ENCODE peak calls at places on chromosomes 7 and 10, in four cellular contexts. P is ovary, Q is breast epithelium, D is prostate gland. E is an unnamed sample.

GRCh38 chr7:24755096-24755495 is 2.2 kb downstream of the GSDME start:
- DNase-seq in P (no peak), Q (no peak), D (no peak), E (no peak)

GRCh38 chr7:129502708-129503685 is 666 bp downstream of the SMKR1 start:
- DNase-seq in P (no peak), Q (no peak), D (no peak), E (no peak)

GRCh38 chr7:20327047-20327446 is 3.7 kb upstream of the ITGB8 start:
- DNase-seq in P (no peak), Q (no peak), D (no peak), E (no peak)

GRCh38 chr10:15843705-15844104 is 16.6 kb downstream of the MINDY3 start:
- DNase-seq in P (no peak), Q (no peak), D (no peak), E (no peak)

GRCh38 chr7:39342763-39343162 is 223.4 kb upstream of the YAE1 start:
- DNase-seq in P (no peak), Q (no peak), D (no peak), E (no peak)

GRCh38 chr10:114042895-114043531 is 653 bp upstream of the ADRB1 start:
- DNase-seq in P (no peak), Q (no peak), D (peak), E (no peak)

GRCh38 chr7:38195804-38196595 is 18.0 kb downstream of the STARD3NL start:
- DNase-seq in P (no peak), Q (no peak), D (no peak), E (no peak)

GRCh38 chr7:32501522-32501921 is 6.2 kb downstream of the AVL9 start:
- DNase-seq in P (no peak), Q (no peak), D (no peak), E (no peak)

GRCh38 chr7:2539031-2540028 is 16.0 kb downstream of the BRAT1 start:
- DNase-seq in P (no peak), Q (no peak), D (no peak), E (no peak)

GRCh38 chr10:61742812-61743211 is 80.1 kb downstream of the CABCOCO1 start:
- DNase-seq in P (no peak), Q (no peak), D (no peak), E (no peak)

GRCh38 chr10:86758231-86759072 is 2.0 kb downstream of the BMPR1A start:
- DNase-seq in P (no peak), Q (no peak), D (no peak), E (no peak)

GRCh38 chr10:76089626-76090185 is 658.3 kb downstream of the LRMDA start:
- DNase-seq in P (no peak), Q (no peak), D (no peak), E (no peak)

GRCh38 chr7:98265841-98266271 is 13.8 kb upstream of the TECPR1 start:
- DNase-seq in P (no peak), Q (no peak), D (no peak), E (no peak)

GRCh38 chr7:30556854-30557644 is 37.6 kb upstream of the GARS1 start:
- DNase-seq in P (no peak), Q (peak), D (peak), E (no peak)

GRCh38 chr10:116464257-116464656 is 36.6 kb downstream of the PNLIPRP3 start:
- DNase-seq in P (no peak), Q (no peak), D (no peak), E (no peak)

GRCh38 chr10:102115775-102116174 is 4.4 kb downstream of the LDB1 start:
- DNase-seq in P (no peak), Q (no peak), D (no peak), E (no peak)

GRCh38 chr10:28839600-28840007 is 162.3 kb downstream of the BAMBI start:
- DNase-seq in P (no peak), Q (no peak), D (peak), E (peak)

GRCh38 chr7:127810691-127811660 is 159.0 kb downstream of the SND1 start:
- DNase-seq in P (no peak), Q (no peak), D (no peak), E (no peak)

GRCh38 chr10:3785849-3786290 is 861 bp upstream of the KLF6 start:
- DNase-seq in P (peak), Q (no peak), D (no peak), E (peak)

GRCh38 chr7:44290250-44290616 is 35.2 kb downstream of the CAMK2B start:
- DNase-seq in P (peak), Q (no peak), D (no peak), E (no peak)

GRCh38 chr7:102094311-102094710 is 192.4 kb upstream of the SH2B2 start:
- DNase-seq in P (no peak), Q (no peak), D (no peak), E (no peak)

GRCh38 chr10:96257944-96258343 is 13.4 kb downstream of the BLNK start:
- DNase-seq in P (no peak), Q (no peak), D (no peak), E (no peak)

GRCh38 chr10:31644931-31645633 is 283.5 kb downstream of the ARHGAP12 start:
- DNase-seq in P (no peak), Q (no peak), D (no peak), E (no peak)

GRCh38 chr10:114543456-114543855 is 114.6 kb downstream of the ABLIM1 start:
- DNase-seq in P (no peak), Q (no peak), D (no peak), E (no peak)

GRCh38 chr7:131431289-131431688 is 103.6 kb downstream of the MKLN1 start:
- DNase-seq in P (no peak), Q (peak), D (peak), E (no peak)

GRCh38 chr10:66928000-66928770 is 2.3 kb downstream of the LRRTM3 start:
- DNase-seq in P (peak), Q (no peak), D (no peak), E (no peak)

GRCh38 chr10:97676770-97677581 is 10.1 kb downstream of the AVPI1 start:
- DNase-seq in P (no peak), Q (no peak), D (no peak), E (peak)

GRCh38 chr7:151432658-151433521 is 7.1 kb downstream of the CRYGN start:
- DNase-seq in P (peak), Q (no peak), D (no peak), E (no peak)

GRCh38 chr7:151560243-151560642 is 40.5 kb upstream of the RHEB start:
- DNase-seq in P (no peak), Q (no peak), D (no peak), E (no peak)

GRCh38 chr10:101816913-101817541 is 1.2 kb downstream of the OGA start:
- DNase-seq in P (no peak), Q (no peak), D (no peak), E (no peak)

GRCh38 chr10:120492366-120492765 is 35.3 kb downstream of the PLPP4 start:
- DNase-seq in P (no peak), Q (no peak), D (no peak), E (no peak)

GRCh38 chr10:89280501-89280900 is 21.3 kb upstream of the IFIT2 start:
- DNase-seq in P (no peak), Q (no peak), D (no peak), E (no peak)

GRCh38 chr10:22816298-22816653 is 101.9 kb upstream of the PIP4K2A start:
- DNase-seq in P (no peak), Q (no peak), D (no peak), E (no peak)

GRCh38 chr10:90197766-90198165 is 496.4 kb downstream of the KIF20B start:
- DNase-seq in P (no peak), Q (no peak), D (no peak), E (no peak)

GRCh38 chr7:127833641-127834040 is 181.6 kb downstream of the SND1 start:
- DNase-seq in P (no peak), Q (no peak), D (no peak), E (no peak)

GRCh38 chr10:101602767-101603398 is 14.8 kb downstream of the DPCD start:
- DNase-seq in P (peak), Q (peak), D (peak), E (peak)

DNA sequence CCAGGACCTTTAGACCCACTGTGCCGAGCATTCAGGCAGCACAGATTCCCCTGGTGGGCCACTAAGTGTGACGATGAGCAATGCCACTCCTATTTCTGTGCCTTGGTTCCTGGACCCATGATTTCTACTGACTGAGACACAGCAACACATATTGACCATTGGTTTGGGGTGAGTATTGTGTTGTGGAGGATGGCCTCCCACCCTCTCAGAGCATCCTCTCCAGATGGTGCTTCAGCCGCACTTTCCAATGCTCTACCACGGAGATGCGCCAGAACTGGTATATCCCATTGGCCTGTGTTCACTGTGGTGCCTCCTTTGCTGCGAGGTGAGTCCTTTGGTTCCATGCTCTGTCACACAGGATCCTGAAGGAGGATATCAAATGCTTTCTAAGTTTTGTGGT is 10.1 kb upstream of the GDF10 start:
- DNase-seq in P (no peak), Q (no peak), D (no peak), E (no peak)
- TF ChIP-seq POLR2A in P (no peak), Q (no peak), D (no peak), E (no peak)

GRCh38 chr7:100017300-100017699 is 1.9 kb downstream of the ZKSCAN1 start:
- DNase-seq in P (peak), Q (no peak), D (peak), E (no peak)
- TF ChIP-seq POLR2A in P (no peak), Q (no peak), D (no peak), E (no peak)

DNA sequence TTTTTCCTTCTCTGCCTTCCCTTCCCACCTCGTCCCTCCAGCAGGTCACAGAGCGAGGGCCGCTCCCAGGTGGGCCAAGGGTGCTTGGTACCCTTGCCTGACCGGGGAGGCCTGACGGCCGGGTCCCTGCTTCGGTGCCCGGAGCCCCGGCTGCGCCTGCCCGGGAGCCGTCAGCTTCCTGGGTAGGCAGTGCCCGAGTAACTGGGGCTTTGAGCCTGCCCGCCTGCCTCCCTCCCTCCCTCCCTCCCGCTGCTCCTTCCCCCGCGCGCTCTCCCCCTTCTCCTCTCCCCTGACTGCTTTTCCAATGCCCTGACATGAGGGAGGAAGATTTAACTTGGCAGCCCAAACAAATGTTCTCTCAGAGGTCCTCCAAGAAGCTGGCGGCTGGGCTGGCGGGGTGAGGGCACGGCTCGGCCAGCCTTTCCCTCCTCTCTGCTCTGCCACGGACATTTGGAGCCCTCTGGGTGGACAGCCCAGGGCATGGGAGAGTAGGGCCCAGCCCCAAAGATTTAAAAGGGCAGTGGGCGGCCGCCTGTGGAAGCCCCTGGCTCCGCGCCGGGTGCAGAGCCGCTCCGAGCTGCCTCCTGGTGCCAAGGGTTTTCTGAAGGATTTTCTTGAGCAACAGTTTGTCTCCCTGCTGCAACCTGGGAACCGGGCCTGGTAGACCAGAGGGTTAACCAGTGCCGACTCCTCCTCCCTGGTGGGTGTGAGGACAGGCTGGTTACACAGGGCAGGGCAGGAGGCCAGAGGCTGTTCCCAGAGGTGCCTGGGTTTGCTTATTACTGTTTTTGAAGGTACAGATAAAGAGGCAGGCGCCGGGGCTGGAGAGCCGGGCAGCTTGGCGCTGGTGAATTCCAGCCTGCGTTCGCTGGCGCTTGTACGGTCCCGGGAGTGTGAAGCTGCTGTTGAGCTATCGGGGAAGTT is 2.1 kb downstream of the ZMIZ1 start:
- DNase-seq in P (peak), Q (peak), D (peak), E (peak)
- TF ChIP-seq POLR2A in P (peak), Q (peak), D (peak), E (peak)

DNA sequence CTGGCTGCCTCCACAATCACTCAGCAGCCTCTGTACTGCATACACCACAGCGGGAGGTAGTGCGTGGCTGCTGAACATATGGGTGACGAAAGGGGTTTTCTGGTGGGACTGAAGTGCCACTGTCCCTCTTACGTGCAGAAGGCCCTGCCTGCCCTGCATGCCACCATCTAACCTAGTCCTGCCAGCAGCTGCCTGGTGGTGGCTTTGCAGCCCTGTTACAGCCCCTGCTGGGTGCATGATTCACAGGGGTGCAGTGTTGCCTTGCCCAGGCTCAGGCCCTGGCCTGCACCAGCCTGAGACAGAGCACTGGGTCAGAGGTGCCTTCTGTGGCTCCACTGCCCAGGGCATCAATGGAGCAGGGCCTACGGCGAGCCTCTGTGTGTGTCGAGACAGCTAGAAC is 50.1 kb downstream of the SYPL1 start:
- DNase-seq in P (no peak), Q (no peak), D (no peak), E (peak)
- TF ChIP-seq POLR2A in P (no peak), Q (no peak), D (no peak), E (no peak)

GRCh38 chr10:99619851-99620712 is at the start of gene SLC25A28:
- DNase-seq in P (peak), Q (peak), D (peak), E (peak)
- TF ChIP-seq POLR2A in P (peak), Q (no peak), D (peak), E (no peak)

DNA sequence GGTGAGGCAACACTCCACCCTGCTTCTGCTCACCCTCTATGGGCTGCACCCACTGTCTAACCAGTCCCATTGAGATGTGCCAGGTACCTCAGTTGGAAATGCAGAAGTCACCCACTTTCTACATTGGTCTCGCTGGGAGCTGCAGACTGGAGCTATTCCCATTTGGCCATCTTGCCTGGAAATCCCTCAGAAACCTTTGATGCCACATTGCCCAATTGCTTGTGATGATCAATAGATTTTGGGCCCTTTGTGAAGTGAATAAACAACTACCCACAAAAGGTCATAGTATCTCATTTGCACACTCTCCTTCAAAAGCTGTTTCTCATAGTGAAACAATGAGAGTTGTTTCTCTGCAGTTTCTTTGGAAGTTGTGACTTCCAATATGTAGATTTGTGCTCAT is 742.9 kb downstream of the INHBA start:
- DNase-seq in P (no peak), Q (no peak), D (no peak), E (no peak)
- TF ChIP-seq POLR2A in P (no peak), Q (no peak), D (no peak), E (no peak)

GRCh38 chr7:617614-618538 is 98.2 kb upstream of the PDGFA start:
- DNase-seq in P (no peak), Q (no peak), D (no peak), E (no peak)
- TF ChIP-seq POLR2A in P (no peak), Q (no peak), D (no peak), E (no peak)

DNA sequence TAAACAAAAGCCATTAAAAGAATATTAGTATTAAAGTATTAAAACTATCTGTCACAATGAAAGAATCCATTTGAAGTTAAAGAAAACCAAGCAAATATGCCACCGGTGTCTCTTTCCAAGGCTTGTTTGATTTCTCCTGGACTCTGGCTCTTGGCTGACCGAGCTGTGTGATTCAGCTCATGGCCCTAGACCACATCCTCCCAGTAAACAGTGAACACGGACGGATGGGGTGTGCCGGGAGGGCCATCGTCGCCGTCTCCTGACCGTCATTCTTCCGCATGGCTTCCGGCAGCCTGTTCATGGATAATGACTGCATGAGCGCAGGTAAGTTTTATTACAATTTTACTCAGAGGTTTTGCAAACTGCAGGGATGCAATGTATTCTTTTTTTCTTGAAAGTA is 218.5 kb downstream of the DNAJB6 start:
- DNase-seq in P (no peak), Q (no peak), D (no peak), E (no peak)
- TF ChIP-seq POLR2A in P (no peak), Q (no peak), D (no peak), E (no peak)

GRCh38 chr7:87202208-87202607 is 17.3 kb downstream of the TMEM243 start:
- DNase-seq in P (no peak), Q (no peak), D (no peak), E (no peak)
- TF ChIP-seq POLR2A in P (no peak), Q (no peak), D (no peak), E (no peak)

E was measured in uterus.